ENCODE peak calls at places on chromosomes 12 and 14, in six cellular contexts. One of them, this sample, is unnamed.

GRCh38 chr14:100072783-100073346 is 7.6 kb downstream of the EVL start:
- DNase-seq in left ventricle myocardium inferior: no peak
- DNase-seq in GM12865: peak
- DNase-seq in foreskin fibroblast: no peak
- DNase-seq in NB4: peak
- DNase-seq in sigmoid colon: no peak
- DNase-seq in this sample: no peak

GRCh38 chr14:96893966-96894622 is 96.9 kb downstream of the VRK1 start:
- DNase-seq in left ventricle myocardium inferior: no peak
- DNase-seq in GM12865: no peak
- DNase-seq in foreskin fibroblast: no peak
- DNase-seq in NB4: peak
- DNase-seq in sigmoid colon: no peak
- DNase-seq in this sample: no peak

GRCh38 chr14:69088523-69089445 is 64.1 kb downstream of the DCAF5 start:
- DNase-seq in left ventricle myocardium inferior: no peak
- DNase-seq in GM12865: no peak
- DNase-seq in foreskin fibroblast: peak
- DNase-seq in NB4: no peak
- DNase-seq in sigmoid colon: no peak
- DNase-seq in this sample: no peak

GRCh38 chr12:48263617-48264016 is 60.5 kb upstream of the OR10AD1 start:
- DNase-seq in left ventricle myocardium inferior: no peak
- DNase-seq in GM12865: no peak
- DNase-seq in foreskin fibroblast: no peak
- DNase-seq in NB4: peak
- DNase-seq in sigmoid colon: no peak
- DNase-seq in this sample: no peak

GRCh38 chr14:88753873-88754272 is 38.9 kb downstream of the EML5 start:
- DNase-seq in left ventricle myocardium inferior: no peak
- DNase-seq in GM12865: no peak
- DNase-seq in foreskin fibroblast: no peak
- DNase-seq in NB4: no peak
- DNase-seq in sigmoid colon: no peak
- DNase-seq in this sample: no peak

GRCh38 chr12:19842116-19842515 is 402.8 kb downstream of the AEBP2 start:
- DNase-seq in left ventricle myocardium inferior: no peak
- DNase-seq in GM12865: no peak
- DNase-seq in foreskin fibroblast: no peak
- DNase-seq in NB4: no peak
- DNase-seq in sigmoid colon: no peak
- DNase-seq in this sample: no peak

GRCh38 chr12:89525002-89525823 is 617 bp upstream of the GALNT4 start:
- DNase-seq in left ventricle myocardium inferior: peak
- DNase-seq in GM12865: peak
- DNase-seq in foreskin fibroblast: peak
- DNase-seq in NB4: peak
- DNase-seq in sigmoid colon: peak
- DNase-seq in this sample: no peak

GRCh38 chr14:49033131-49033530 is 553.0 kb downstream of the RPS29 start:
- DNase-seq in left ventricle myocardium inferior: no peak
- DNase-seq in GM12865: no peak
- DNase-seq in foreskin fibroblast: no peak
- DNase-seq in NB4: no peak
- DNase-seq in sigmoid colon: no peak
- DNase-seq in this sample: no peak

GRCh38 chr12:8078400-8078799 is 3.7 kb upstream of the NECAP1 start:
- DNase-seq in left ventricle myocardium inferior: no peak
- DNase-seq in GM12865: peak
- DNase-seq in foreskin fibroblast: peak
- DNase-seq in NB4: peak
- DNase-seq in sigmoid colon: no peak
- DNase-seq in this sample: peak

GRCh38 chr12:109727039-109727723 is 13.6 kb downstream of the FAM222A start:
- DNase-seq in left ventricle myocardium inferior: peak
- DNase-seq in GM12865: no peak
- DNase-seq in foreskin fibroblast: no peak
- DNase-seq in NB4: no peak
- DNase-seq in sigmoid colon: peak
- DNase-seq in this sample: no peak

GRCh38 chr14:23372509-23372908 is at the start of gene IL25:
- DNase-seq in left ventricle myocardium inferior: no peak
- DNase-seq in GM12865: no peak
- DNase-seq in foreskin fibroblast: no peak
- DNase-seq in NB4: no peak
- DNase-seq in sigmoid colon: no peak
- DNase-seq in this sample: no peak

GRCh38 chr14:54554401-54554800 is 12.5 kb upstream of the SAMD4A start:
- DNase-seq in left ventricle myocardium inferior: no peak
- DNase-seq in GM12865: no peak
- DNase-seq in foreskin fibroblast: no peak
- DNase-seq in NB4: no peak
- DNase-seq in sigmoid colon: no peak
- DNase-seq in this sample: no peak

GRCh38 chr12:14239350-14239934 is 126.0 kb upstream of the ATF7IP start:
- DNase-seq in left ventricle myocardium inferior: no peak
- DNase-seq in GM12865: peak
- DNase-seq in foreskin fibroblast: peak
- DNase-seq in NB4: peak
- DNase-seq in sigmoid colon: no peak
- DNase-seq in this sample: no peak

GRCh38 chr12:124716208-124717141 is 147.2 kb downstream of the SCARB1 start:
- DNase-seq in left ventricle myocardium inferior: no peak
- DNase-seq in GM12865: no peak
- DNase-seq in foreskin fibroblast: no peak
- DNase-seq in NB4: no peak
- DNase-seq in sigmoid colon: no peak
- DNase-seq in this sample: no peak
- TF ChIP-seq CTCF in left ventricle myocardium inferior: no peak
- TF ChIP-seq CTCF in GM12865: no peak
- TF ChIP-seq CTCF in foreskin fibroblast: no peak
- TF ChIP-seq CTCF in NB4: no peak
- TF ChIP-seq CTCF in sigmoid colon: no peak
- TF ChIP-seq CTCF in this sample: no peak

GRCh38 chr12:93302331-93303229 is 75.1 kb upstream of the NUDT4 start:
- DNase-seq in left ventricle myocardium inferior: no peak
- DNase-seq in GM12865: peak
- DNase-seq in foreskin fibroblast: peak
- DNase-seq in NB4: no peak
- DNase-seq in sigmoid colon: no peak
- DNase-seq in this sample: peak
- H3K4me3 ChIP-seq in left ventricle myocardium inferior: no peak
- H3K4me3 ChIP-seq in GM12865: no peak
- H3K4me3 ChIP-seq in foreskin fibroblast: no peak
- H3K4me3 ChIP-seq in NB4: no peak
- H3K4me3 ChIP-seq in sigmoid colon: no peak
- H3K4me3 ChIP-seq in this sample: no peak

DNA sequence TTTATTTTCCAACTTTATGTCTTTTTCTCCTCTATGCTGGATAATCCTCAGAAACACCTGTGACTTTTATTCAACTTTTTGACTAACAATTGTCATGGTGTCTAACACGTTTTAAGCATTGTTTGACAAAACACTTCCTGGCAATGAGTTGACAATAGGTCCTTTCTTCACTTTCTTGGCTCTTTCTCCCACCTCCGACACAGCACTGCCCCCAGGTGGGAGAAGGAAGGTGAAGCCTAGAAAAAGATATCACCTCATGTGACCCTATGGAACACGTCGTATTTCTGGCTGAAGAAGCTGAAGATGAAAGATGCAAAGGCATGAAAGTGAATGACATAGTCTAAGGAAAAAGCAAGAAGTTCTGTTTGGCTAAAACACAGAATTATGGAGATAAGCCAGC is 430.0 kb downstream of the ETNK1 start:
- DNase-seq in left ventricle myocardium inferior: no peak
- DNase-seq in GM12865: peak
- DNase-seq in foreskin fibroblast: no peak
- DNase-seq in NB4: peak
- DNase-seq in sigmoid colon: no peak
- DNase-seq in this sample: no peak
- TF ChIP-seq CTCF in left ventricle myocardium inferior: peak
- TF ChIP-seq CTCF in GM12865: peak
- TF ChIP-seq CTCF in foreskin fibroblast: peak
- TF ChIP-seq CTCF in NB4: peak
- TF ChIP-seq CTCF in sigmoid colon: no peak
- TF ChIP-seq CTCF in this sample: peak

DNA sequence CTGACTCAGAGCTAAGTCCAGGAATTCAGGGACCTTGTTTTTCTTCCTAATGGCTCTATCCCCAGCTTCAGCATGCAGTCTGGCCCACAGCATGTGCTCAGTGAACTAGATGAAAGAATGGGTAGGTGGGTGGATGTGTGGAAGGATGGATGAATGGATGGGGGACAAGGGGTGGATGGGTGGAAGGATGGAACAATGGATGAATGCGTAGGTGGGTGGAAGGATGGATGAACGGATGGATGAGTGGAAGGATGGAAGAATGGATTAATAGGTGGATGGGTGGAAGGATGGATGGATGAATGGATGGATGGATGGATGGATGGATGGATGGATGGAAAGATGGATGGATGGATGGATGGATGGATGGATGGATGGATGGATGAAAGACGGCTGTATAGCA is 79.7 kb upstream of the SFSWAP start:
- DNase-seq in left ventricle myocardium inferior: no peak
- DNase-seq in GM12865: no peak
- DNase-seq in foreskin fibroblast: no peak
- DNase-seq in NB4: no peak
- DNase-seq in sigmoid colon: no peak
- DNase-seq in this sample: no peak
- H3K4me3 ChIP-seq in left ventricle myocardium inferior: no peak
- H3K4me3 ChIP-seq in GM12865: no peak
- H3K4me3 ChIP-seq in foreskin fibroblast: no peak
- H3K4me3 ChIP-seq in NB4: no peak
- H3K4me3 ChIP-seq in sigmoid colon: no peak
- H3K4me3 ChIP-seq in this sample: no peak

GRCh38 chr12:27243804-27244679 is at the start of gene STK38L:
- DNase-seq in left ventricle myocardium inferior: peak
- DNase-seq in GM12865: peak
- DNase-seq in foreskin fibroblast: peak
- DNase-seq in NB4: peak
- DNase-seq in sigmoid colon: peak
- DNase-seq in this sample: peak
- TF ChIP-seq CTCF in left ventricle myocardium inferior: peak
- TF ChIP-seq CTCF in GM12865: peak
- TF ChIP-seq CTCF in foreskin fibroblast: peak
- TF ChIP-seq CTCF in NB4: peak
- TF ChIP-seq CTCF in sigmoid colon: no peak
- TF ChIP-seq CTCF in this sample: peak

GRCh38 chr12:13091831-13092230 is 11.6 kb downstream of the GSG1 start:
- DNase-seq in left ventricle myocardium inferior: no peak
- DNase-seq in GM12865: no peak
- DNase-seq in foreskin fibroblast: no peak
- DNase-seq in NB4: no peak
- DNase-seq in sigmoid colon: no peak
- DNase-seq in this sample: no peak
- H3K4me3 ChIP-seq in left ventricle myocardium inferior: no peak
- H3K4me3 ChIP-seq in GM12865: no peak
- H3K4me3 ChIP-seq in foreskin fibroblast: no peak
- H3K4me3 ChIP-seq in NB4: no peak
- H3K4me3 ChIP-seq in sigmoid colon: no peak
- H3K4me3 ChIP-seq in this sample: no peak

GRCh38 chr14:94423465-94424056 is 29.0 kb downstream of the SERPINA11 start:
- DNase-seq in left ventricle myocardium inferior: peak
- DNase-seq in GM12865: peak
- DNase-seq in foreskin fibroblast: peak
- DNase-seq in NB4: peak
- DNase-seq in sigmoid colon: peak
- DNase-seq in this sample: no peak
- TF ChIP-seq CTCF in left ventricle myocardium inferior: peak
- TF ChIP-seq CTCF in GM12865: peak
- TF ChIP-seq CTCF in foreskin fibroblast: peak
- TF ChIP-seq CTCF in NB4: peak
- TF ChIP-seq CTCF in sigmoid colon: peak
- TF ChIP-seq CTCF in this sample: peak

GRCh38 chr12:65940744-65941143 is 116.5 kb downstream of the HMGA2 start:
- DNase-seq in left ventricle myocardium inferior: no peak
- DNase-seq in GM12865: no peak
- DNase-seq in foreskin fibroblast: no peak
- DNase-seq in NB4: no peak
- DNase-seq in sigmoid colon: no peak
- DNase-seq in this sample: no peak
- H3K4me3 ChIP-seq in left ventricle myocardium inferior: no peak
- H3K4me3 ChIP-seq in GM12865: no peak
- H3K4me3 ChIP-seq in foreskin fibroblast: no peak
- H3K4me3 ChIP-seq in NB4: no peak
- H3K4me3 ChIP-seq in sigmoid colon: no peak
- H3K4me3 ChIP-seq in this sample: no peak

GRCh38 chr14:56659361-56659760 is 79.8 kb downstream of the TMEM260 start:
- DNase-seq in left ventricle myocardium inferior: no peak
- DNase-seq in GM12865: no peak
- DNase-seq in foreskin fibroblast: no peak
- DNase-seq in NB4: no peak
- DNase-seq in sigmoid colon: no peak
- DNase-seq in this sample: no peak

GRCh38 chr14:56661478-56661877 is 81.9 kb downstream of the TMEM260 start:
- DNase-seq in left ventricle myocardium inferior: no peak
- DNase-seq in GM12865: no peak
- DNase-seq in foreskin fibroblast: no peak
- DNase-seq in NB4: no peak
- DNase-seq in sigmoid colon: no peak
- DNase-seq in this sample: no peak

GRCh38 chr14:56657604-56658003 is 78.0 kb downstream of the TMEM260 start:
- DNase-seq in left ventricle myocardium inferior: no peak
- DNase-seq in GM12865: no peak
- DNase-seq in foreskin fibroblast: no peak
- DNase-seq in NB4: no peak
- DNase-seq in sigmoid colon: no peak
- DNase-seq in this sample: no peak

GRCh38 chr14:56660677-56661389 is 81.2 kb downstream of the TMEM260 start:
- DNase-seq in left ventricle myocardium inferior: no peak
- DNase-seq in GM12865: no peak
- DNase-seq in foreskin fibroblast: no peak
- DNase-seq in NB4: no peak
- DNase-seq in sigmoid colon: no peak
- DNase-seq in this sample: no peak

DNA sequence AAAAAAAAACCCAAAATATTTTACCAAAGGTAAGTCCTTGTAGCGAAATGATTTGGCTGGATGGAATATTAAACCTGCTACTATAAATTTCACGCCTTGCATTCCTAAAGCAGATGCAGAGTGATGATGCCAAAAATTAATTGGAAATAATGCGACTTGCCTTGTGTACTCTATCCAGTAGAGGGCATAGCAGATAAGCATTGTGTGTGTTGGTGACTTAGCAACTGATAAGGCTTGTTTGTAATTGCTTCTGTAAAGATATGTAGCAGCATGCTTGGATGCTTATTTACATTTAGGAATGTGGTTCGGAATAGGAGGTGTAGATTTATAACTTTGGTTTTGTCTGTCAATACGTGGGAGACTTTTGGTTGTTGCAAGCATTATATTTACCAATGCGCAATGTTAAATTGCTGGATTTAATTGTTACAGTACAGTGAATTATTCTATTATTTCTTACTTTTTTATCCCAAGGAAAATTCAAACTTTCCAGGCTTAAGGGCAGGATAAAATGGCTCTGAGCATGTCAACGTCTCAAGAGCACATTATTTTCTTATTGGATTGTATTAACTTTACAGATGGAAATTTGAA is 80.5 kb downstream of the TMEM260 start:
- DNase-seq in left ventricle myocardium inferior: no peak
- DNase-seq in GM12865: peak
- DNase-seq in foreskin fibroblast: peak
- DNase-seq in NB4: peak
- DNase-seq in sigmoid colon: no peak
- DNase-seq in this sample: peak
- TF ChIP-seq CTCF in left ventricle myocardium inferior: peak
- TF ChIP-seq CTCF in GM12865: peak
- TF ChIP-seq CTCF in foreskin fibroblast: peak
- TF ChIP-seq CTCF in NB4: peak
- TF ChIP-seq CTCF in sigmoid colon: no peak
- TF ChIP-seq CTCF in this sample: peak